ENCODE peak calls at places on chromosome 20, in ten cellular contexts. L, B, A, W, G, I, U, N, M and K are unnamed samples.

GRCh38 chr20:51365670-51366069 is 176.8 kb downstream of the NFATC2 start:
- DNase-seq in B (no peak), M (no peak), L (peak), G (no peak), I (no peak), N (no peak), W (no peak), U (peak), A (no peak), K (peak)

GRCh38 chr20:52192296-52193007 is 873 bp upstream of the ZFP64 start:
- DNase-seq in W (peak), U (peak), M (peak), L (no peak), N (no peak), G (peak), I (no peak), A (peak), B (no peak), K (no peak)

GRCh38 chr20:60064554-60064953 is 106.3 kb downstream of the CDH26 start:
- DNase-seq in I (no peak), G (no peak), L (no peak), U (no peak), A (no peak), W (no peak), B (no peak), N (no peak), M (no peak), K (no peak)

GRCh38 chr20:12882832-12883506 is 125.8 kb upstream of the SPTLC3 start:
- DNase-seq in L (peak), N (no peak), M (no peak), G (no peak), B (no peak), I (no peak), W (no peak), A (no peak), U (peak), K (no peak)

GRCh38 chr20:48335421-48336090 is 492.2 kb downstream of the PREX1 start:
- DNase-seq in M (no peak), W (no peak), N (no peak), A (no peak), L (no peak), B (no peak), G (no peak), U (no peak), I (no peak), K (no peak)

GRCh38 chr20:32244959-32245358 is 32.5 kb upstream of the KIF3B start:
- DNase-seq in N (no peak), A (no peak), G (no peak), B (no peak), M (no peak), U (no peak), L (no peak), I (no peak), W (no peak), K (no peak)

GRCh38 chr20:56418385-56418861 is 6.4 kb downstream of the CASS4 start:
- DNase-seq in U (no peak), B (no peak), N (no peak), M (no peak), I (no peak), W (no peak), L (peak), A (no peak), G (no peak), K (no peak)

GRCh38 chr20:8385247-8385646 is 253.2 kb downstream of the PLCB1 start:
- DNase-seq in A (peak), N (peak), L (peak), W (peak), G (no peak), B (no peak), U (peak), I (no peak), M (peak), K (no peak)

GRCh38 chr20:50379049-50379990 is 130.9 kb upstream of the PTPN1 start:
- DNase-seq in M (no peak), U (no peak), A (peak), B (no peak), L (peak), W (peak), I (no peak), N (peak), G (peak), K (peak)

GRCh38 chr20:23396961-23397620 is 24.2 kb downstream of the NAPB start:
- DNase-seq in U (peak), B (no peak), I (no peak), W (no peak), L (peak), A (no peak), N (no peak), G (no peak), M (no peak), K (no peak)

DNA sequence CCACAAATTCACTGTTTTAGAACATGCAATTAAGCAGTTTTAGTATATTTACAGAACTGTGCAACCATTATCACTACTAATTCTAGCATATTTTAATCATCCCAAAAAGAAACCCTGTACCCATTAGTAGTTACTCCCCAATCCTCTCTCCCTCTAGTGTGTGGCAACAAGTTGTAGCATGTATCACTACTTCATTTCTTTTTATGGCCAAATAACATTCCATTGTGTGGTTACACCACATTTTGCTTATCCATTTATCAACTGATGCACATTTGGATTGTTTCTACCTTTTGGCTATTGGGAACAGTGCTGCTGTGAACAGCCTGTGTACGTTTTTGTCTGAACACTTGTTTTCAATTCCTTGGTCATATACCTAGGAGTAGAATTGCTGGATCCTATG is 31.5 kb upstream of the FKBP1A start:
- DNase-seq in U (no peak), A (no peak), L (peak), M (no peak), B (no peak), G (no peak), N (no peak), I (no peak), W (no peak), K (no peak)
- TF ChIP-seq CTCF in U (no peak), A (no peak), L (no peak), M (no peak), B (no peak), G (no peak), N (no peak), I (no peak), W (no peak), K (no peak)

DNA sequence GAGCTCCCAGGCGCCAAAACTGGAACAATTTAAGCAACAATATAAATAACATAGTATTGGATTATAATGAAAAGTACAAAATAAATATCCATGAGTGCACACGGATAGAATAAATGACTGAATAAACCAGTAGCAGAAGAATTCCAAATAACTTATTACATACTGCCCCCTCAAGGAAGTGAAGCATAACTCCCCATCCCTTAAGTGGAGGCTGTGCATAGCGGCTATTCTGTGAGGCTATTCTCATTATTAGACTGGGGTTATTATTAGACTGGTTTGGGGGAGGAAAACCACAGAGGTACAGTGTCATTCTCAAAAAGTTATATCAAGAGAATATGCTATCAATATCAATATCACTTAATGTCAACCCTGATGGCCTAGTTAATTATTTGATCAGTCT is 94.4 kb upstream of the SIRPA start:
- DNase-seq in M (peak), L (peak), N (no peak), B (no peak), A (no peak), W (no peak), I (no peak), G (no peak), U (peak), K (no peak)
- TF ChIP-seq CTCF in M (peak), L (peak), N (peak), B (peak), A (peak), W (peak), I (peak), G (no peak), U (peak), K (peak)

DNA sequence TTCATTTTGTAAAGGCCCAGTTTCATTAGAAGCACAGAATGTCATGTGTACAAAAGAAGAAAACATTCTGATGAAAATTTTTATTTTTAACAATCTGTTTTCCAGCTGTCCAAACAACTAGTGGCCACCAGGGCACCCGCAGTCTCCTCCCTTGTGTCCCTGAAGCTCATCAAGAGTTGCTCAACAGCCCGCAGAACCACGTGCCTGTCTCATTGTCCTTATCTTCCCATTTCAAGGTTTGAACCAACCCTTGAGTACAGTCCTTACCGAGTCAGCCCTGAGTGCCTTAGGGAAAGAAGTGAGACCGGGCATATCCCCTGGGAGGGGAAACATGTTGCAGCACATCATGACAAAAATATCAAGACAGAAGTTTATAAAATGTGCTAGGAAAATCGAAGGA is 15.9 kb upstream of the ZNF133 start:
- DNase-seq in N (peak), U (no peak), G (no peak), I (no peak), L (peak), M (no peak), W (peak), A (peak), B (no peak), K (no peak)
- TF ChIP-seq CTCF in N (no peak), U (no peak), G (no peak), I (peak), L (peak), M (peak), W (peak), A (peak), B (no peak), K (peak)

DNA sequence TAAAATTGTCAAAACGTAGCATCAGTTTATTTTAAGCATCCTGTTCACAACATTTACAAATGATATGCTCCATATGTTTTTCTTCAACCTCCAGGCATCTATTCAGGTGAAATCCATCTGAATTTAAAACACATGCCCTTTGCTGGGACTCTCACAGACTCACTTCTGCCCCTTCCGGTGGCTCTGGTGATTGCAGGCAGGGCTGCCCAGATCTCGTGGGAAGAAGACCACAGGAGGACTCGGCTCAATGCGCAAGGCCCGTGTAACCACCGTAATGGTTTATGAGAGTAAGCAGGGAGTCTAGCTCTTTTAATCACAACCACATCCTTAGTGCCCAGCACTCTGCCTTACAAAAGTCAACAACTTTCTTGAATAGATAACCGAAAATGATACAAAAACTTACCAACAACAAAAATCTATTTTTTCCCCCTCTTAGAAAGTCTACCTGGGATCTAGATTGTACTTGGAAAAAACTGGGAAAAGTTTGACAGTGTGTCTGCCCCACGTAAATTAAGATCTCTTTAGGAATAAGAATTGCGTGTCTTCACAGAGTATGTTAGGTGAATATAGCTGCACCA is 139.1 kb downstream of the KIF16B start:
- DNase-seq in A (peak), M (peak), U (peak), L (peak), W (peak), N (peak), G (peak), I (peak), B (peak), K (no peak)
- TF ChIP-seq CTCF in A (peak), M (peak), U (peak), L (peak), W (peak), N (peak), G (peak), I (peak), B (peak), K (peak)

GRCh38 chr20:46681032-46681854 is 8.0 kb downstream of the TP53RK start:
- DNase-seq in G (peak), N (no peak), M (peak), W (peak), B (peak), L (peak), U (peak), A (peak), I (peak), K (no peak)
- TF ChIP-seq CTCF in G (peak), N (peak), M (peak), W (peak), B (peak), L (peak), U (peak), A (peak), I (peak), K (peak)

DNA sequence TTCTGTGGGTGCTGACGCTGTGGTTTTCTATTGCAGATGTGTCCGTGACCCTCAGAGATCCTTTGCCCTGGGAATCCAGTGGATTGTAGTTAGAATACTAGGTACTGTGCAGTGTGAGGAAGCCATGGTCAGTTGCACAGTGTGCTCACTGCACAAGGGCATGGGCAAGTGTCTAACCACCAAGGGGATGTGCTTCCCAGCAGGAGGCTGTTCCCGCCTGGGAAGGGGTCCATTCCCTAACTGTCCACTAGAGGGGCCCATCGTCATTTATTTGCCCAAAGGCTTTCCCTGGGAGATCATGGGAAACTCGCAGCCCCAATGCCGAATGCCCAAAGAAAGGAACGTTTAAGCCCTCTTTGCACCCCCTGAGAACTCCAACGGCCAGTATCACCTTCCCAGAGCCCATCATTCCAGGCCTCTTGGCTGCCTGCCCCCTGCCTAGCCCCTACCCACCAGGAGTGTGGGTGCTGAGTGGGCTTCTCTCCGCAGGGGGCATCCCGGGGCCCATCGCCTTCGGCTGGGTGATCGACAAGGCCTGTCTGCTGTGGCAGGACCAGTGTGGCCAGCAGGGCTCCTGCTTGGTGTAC is 26.2 kb downstream of the SLCO4A1 start:
- DNase-seq in A (peak), I (peak), W (peak), L (peak), N (peak), B (peak), U (peak), M (peak), G (peak), K (no peak)
- TF ChIP-seq CTCF in A (peak), I (peak), W (peak), L (peak), N (peak), B (peak), U (peak), M (peak), G (peak), K (peak)

GRCh38 chr20:20664795-20665194 is 47.6 kb downstream of the RALGAPA2 start:
- DNase-seq in G (no peak), U (peak), I (no peak), W (no peak), A (peak), B (peak), L (peak), M (peak), N (no peak), K (no peak)
- TF ChIP-seq CTCF in G (no peak), U (peak), I (peak), W (peak), A (peak), B (no peak), L (peak), M (peak), N (peak), K (peak)